ENCODE peak calls at places on chromosomes 6 and 20, in six cellular contexts. K is heart right ventricle, Y is transverse colon, O is heart left ventricle, E is left ventricle myocardium inferior, L is hepatocyte. T is an unnamed sample.

GRCh38 chr6:57255451-57256181 is 33.5 kb upstream of the RAB23 start:
- DNase-seq in K (no peak), Y (no peak), O (no peak), E (no peak), L (no peak), T (no peak)

GRCh38 chr6:53005667-53006250 is 10.7 kb upstream of the GSTA4 start:
- DNase-seq in K (no peak), Y (no peak), O (no peak), E (no peak), L (no peak), T (no peak)

GRCh38 chr20:39861381-39861780 is 827.7 kb downstream of the MAFB start:
- DNase-seq in K (no peak), Y (no peak), O (no peak), E (no peak), L (peak; percentile 15), T (no peak)

GRCh38 chr6:157896931-157897330 is 73.9 kb downstream of the SNX9 start:
- DNase-seq in K (no peak), Y (no peak), O (no peak), E (no peak), L (no peak), T (no peak)

GRCh38 chr20:61500791-61501321 is 248.8 kb downstream of the CDH4 start:
- DNase-seq in K (no peak), Y (no peak), O (no peak), E (no peak), L (peak; percentile 28), T (no peak)

GRCh38 chr6:143333081-143333480 is 117.4 kb downstream of the ADAT2 start:
- DNase-seq in K (no peak), Y (no peak), O (no peak), E (no peak), L (no peak), T (no peak)

GRCh38 chr6:117481278-117481925 is 1.1 kb upstream of the DCBLD1 start:
- DNase-seq in K (no peak), Y (peak; percentile 51), O (no peak), E (no peak), L (peak; percentile 47), T (no peak)

GRCh38 chr6:73610444-73611275 is 43.1 kb downstream of the SLC17A5 start:
- DNase-seq in K (no peak), Y (no peak), O (no peak), E (no peak), L (peak; percentile 62), T (no peak)

GRCh38 chr20:61340157-61340556 is 88.1 kb downstream of the CDH4 start:
- DNase-seq in K (no peak), Y (no peak), O (no peak), E (no peak), L (no peak), T (no peak)

GRCh38 chr6:53910834-53911233 is 116.0 kb downstream of the LRRC1 start:
- DNase-seq in K (no peak), Y (no peak), O (no peak), E (no peak), L (no peak), T (no peak)

GRCh38 chr6:149563203-149563927 is 2.8 kb upstream of the GINM1 start:
- DNase-seq in K (no peak), Y (no peak), O (no peak), E (no peak), L (peak; percentile 18), T (no peak)

GRCh38 chr6:32763417-32763816 is at the start of gene HLA-DQB2:
- DNase-seq in K (no peak), Y (no peak), O (no peak), E (no peak), L (no peak), T (no peak)

GRCh38 chr6:144379356-144379755 is 94.2 kb downstream of the UTRN start:
- DNase-seq in K (no peak), Y (no peak), O (no peak), E (no peak), L (no peak), T (no peak)

GRCh38 chr6:167472876-167473275 is 148.0 kb downstream of the TTLL2 start:
- DNase-seq in K (no peak), Y (no peak), O (no peak), E (no peak), L (no peak), T (no peak)

GRCh38 chr20:32985596-32985995 is 18.6 kb downstream of the SUN5 start:
- DNase-seq in K (no peak), Y (no peak), O (peak; percentile 13), E (no peak), L (no peak), T (no peak)

GRCh38 chr6:157106487-157106886 is 216.8 kb downstream of the TMEM242 start:
- DNase-seq in K (no peak), Y (no peak), O (no peak), E (no peak), L (no peak), T (no peak)

GRCh38 chr6:33259032-33259431 is 12.6 kb downstream of the VPS52 start:
- DNase-seq in K (no peak), Y (no peak), O (no peak), E (no peak), L (no peak), T (no peak)

GRCh38 chr6:4358414-4359107 is 223.2 kb upstream of the ECI2 start:
- DNase-seq in K (peak; percentile 86), Y (peak; percentile 88), O (peak; percentile 95), E (peak; percentile 88), L (peak; percentile 93), T (peak; percentile 94)

GRCh38 chr6:106910999-106911949 is 63.3 kb downstream of the CD24 start:
- DNase-seq in K (no peak), Y (no peak), O (no peak), E (no peak), L (no peak), T (no peak)

GRCh38 chr6:89644864-89645263 is 6.3 kb upstream of the LYRM2 start:
- DNase-seq in K (no peak), Y (no peak), O (no peak), E (no peak), L (no peak), T (no peak)

GRCh38 chr20:47784599-47785320 is 521 bp downstream of the SULF2 start:
- DNase-seq in K (peak; percentile 51), Y (peak; percentile 27), O (peak; percentile 39), E (peak; percentile 48), L (peak; percentile 68), T (peak; percentile 36)

GRCh38 chr6:126955621-126956020 is 162.8 kb upstream of the RSPO3 start:
- DNase-seq in K (no peak), Y (no peak), O (no peak), E (no peak), L (no peak), T (no peak)

GRCh38 chr20:32343438-32343837 is 14.7 kb upstream of the ASXL1 start:
- DNase-seq in K (no peak), Y (no peak), O (no peak), E (no peak), L (no peak), T (no peak)

GRCh38 chr6:110646951-110647910 is 168.0 kb downstream of the CDK19 start:
- DNase-seq in K (no peak), Y (no peak), O (no peak), E (no peak), L (no peak), T (no peak)

GRCh38 chr6:130434174-130434873 is 68.5 kb downstream of the TMEM200A start:
- DNase-seq in K (no peak), Y (no peak), O (no peak), E (no peak), L (peak; percentile 9), T (no peak)

GRCh38 chr6:75101896-75102680 is 103.8 kb downstream of the COL12A1 start:
- DNase-seq in K (no peak), Y (no peak), O (no peak), E (no peak), L (no peak), T (no peak)

GRCh38 chr6:6696867-6697531 is 108.5 kb downstream of the LY86 start:
- DNase-seq in K (peak; percentile 65), Y (peak; percentile 86), O (peak; percentile 72), E (peak; percentile 61), L (peak; percentile 81), T (peak; percentile 46)

GRCh38 chr6:1468126-1468525 is 78.8 kb downstream of the FOXF2 start:
- DNase-seq in K (no peak), Y (no peak), O (no peak), E (no peak), L (no peak), T (no peak)
- H3K4me3 ChIP-seq in K (no peak overlapping the region), Y (no peak overlapping the region), O (no peak overlapping the region), E (no peak overlapping the region), L (no peak overlapping the region), T (no peak overlapping the region)

DNA sequence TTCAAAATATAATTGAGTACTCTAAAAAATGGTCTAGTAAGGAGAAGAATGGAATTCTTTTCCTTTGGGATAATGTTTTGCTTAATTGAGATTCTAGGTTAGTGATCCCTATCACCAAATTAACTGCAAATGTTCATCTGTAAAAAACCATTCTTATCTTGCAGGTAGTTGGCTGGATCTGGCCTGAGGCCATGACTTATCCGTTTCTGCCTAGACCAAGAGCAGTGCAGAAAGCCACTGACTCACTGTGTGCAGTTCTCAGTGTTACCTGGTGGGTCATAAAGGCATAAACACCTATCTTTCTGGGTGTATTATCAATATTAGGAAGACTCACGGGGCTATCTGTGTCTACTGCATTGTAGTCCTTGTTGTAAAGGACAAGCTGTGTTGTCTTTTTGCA is 10.8 kb downstream of the RIPOR2 start:
- DNase-seq in K (no peak), Y (no peak), O (no peak), E (no peak), L (no peak), T (no peak)
- H3K4me1 ChIP-seq in K (no peaks in the 10 kb centered on the region), Y (no peaks in the 10 kb centered on the region), O (peaks cover 4% of the 10 kb centered on the region), E (peaks cover 26% of the 10 kb centered on the region), L (peaks cover 12% of the 10 kb centered on the region), T (peaks cover 16% of the 10 kb centered on the region)

DNA sequence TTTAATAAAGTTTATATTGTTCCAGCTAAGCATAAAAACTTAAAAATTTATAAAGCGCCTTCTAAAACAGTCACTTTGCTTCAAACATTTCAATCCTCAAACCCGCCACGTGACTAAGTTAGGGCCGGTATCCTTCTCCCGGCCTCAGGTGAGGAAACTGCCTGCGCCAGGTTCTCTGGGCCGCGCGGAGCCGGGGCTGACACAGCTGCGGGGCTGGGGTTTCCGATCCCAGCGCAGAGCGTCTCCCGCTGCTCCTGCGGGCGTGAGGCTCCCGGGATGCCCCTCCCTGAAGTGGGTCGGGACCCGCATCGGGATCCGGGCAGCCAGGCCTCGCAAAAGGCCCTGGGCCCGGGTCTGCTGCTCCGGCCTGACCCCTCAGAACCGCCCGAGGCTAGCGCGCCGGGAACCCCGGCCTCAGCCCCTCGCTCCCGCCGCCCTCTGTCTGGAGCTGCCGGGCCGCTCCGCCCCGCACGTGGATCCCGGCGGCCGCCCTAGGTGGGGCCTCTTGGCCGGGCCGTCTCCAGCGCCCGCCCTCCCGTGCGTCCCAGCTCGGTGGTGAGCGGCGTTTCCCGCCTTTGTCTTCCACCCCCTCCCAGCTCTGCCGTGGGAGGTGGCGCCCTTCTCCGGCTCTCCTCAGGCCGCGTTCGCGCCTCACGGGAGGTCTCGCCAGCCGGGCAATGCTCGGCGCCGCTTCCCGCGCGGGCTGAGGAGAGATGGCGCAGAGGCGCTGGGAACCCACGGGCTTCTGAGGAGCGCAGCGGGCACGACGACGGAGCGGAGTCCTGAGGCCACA is 267.9 kb downstream of the DLL1 start:
- DNase-seq in K (peak; percentile 67), Y (no peak), O (no peak), E (peak; percentile 46), L (no peak), T (no peak)
- TF ChIP-seq CTCF in K (no peak), Y (no peak), O (no peak), E (no peak), L (no peak), T (no peak)

GRCh38 chr6:11044712-11045167 is 635 bp upstream of the ELOVL2 start:
- DNase-seq in K (no peak), Y (no peak), O (no peak), E (no peak), L (no peak), T (no peak)
- H3K4me3 ChIP-seq in K (peak overlapping the region; percentile 29), Y (peak overlapping the region; percentile 41), O (peak overlapping the region; percentile 66), E (peak overlapping the region; percentile 71), L (peak overlapping the region; percentile 27), T (peak overlapping the region; percentile 56)

T was measured in psoas muscle.